ENCODE peak calls at places on chromosomes 4 and X, in ten cellular contexts. O is cardiac muscle cell, G is AG09309, T is mesothelial cell of epicardium, H is WTC11, X is OCI-LY7, M is astrocyte, Z is colonic mucosa, W is HFF-Myc, R is neural crest cell. V is an unnamed sample.

GRCh38 chr4:123478859-123479345 is 82.3 kb downstream of the SPRY1 start:
- DNase-seq in O (peak), G (peak), T (peak), H (no peak), X (peak), M (peak), Z (peak), W (no peak), R (no peak), V (no peak)

GRCh38 chr4:29405151-29405550 is 1315.0 kb upstream of the PCDH7 start:
- DNase-seq in O (no peak), G (no peak), T (no peak), H (no peak), X (no peak), M (no peak), Z (no peak), W (no peak), R (no peak), V (no peak)

GRCh38 chr4:84126061-84126787 is 372.9 kb downstream of the NKX6-1 start:
- DNase-seq in O (no peak), G (no peak), T (no peak), H (no peak), X (no peak), M (no peak), Z (no peak), W (no peak), R (no peak), V (no peak)

GRCh38 chrX:1485033-1485432 is 32.3 kb upstream of the ASMTL start:
- DNase-seq in O (no peak), G (no peak), T (no peak), H (no peak), X (no peak), M (no peak), Z (no peak), W (no peak), R (no peak), V (no peak)

GRCh38 chr4:169619958-169620845 is at the start of gene CLCN3:
- DNase-seq in O (peak), G (peak), T (peak), H (peak), X (peak), M (peak), Z (peak), W (no peak), R (peak), V (peak)

GRCh38 chr4:113978105-113978504 is 1.3 kb downstream of the ARSJ start:
- DNase-seq in O (no peak), G (no peak), T (no peak), H (no peak), X (no peak), M (no peak), Z (no peak), W (no peak), R (no peak), V (no peak)

GRCh38 chr4:122364700-122365404 is 14.0 kb upstream of the ADAD1 start:
- DNase-seq in O (no peak), G (no peak), T (no peak), H (peak), X (no peak), M (no peak), Z (peak), W (no peak), R (no peak), V (no peak)

GRCh38 chr4:3851881-3852280 is 85.7 kb downstream of the ADRA2C start:
- DNase-seq in O (no peak), G (no peak), T (no peak), H (no peak), X (no peak), M (no peak), Z (no peak), W (no peak), R (no peak), V (no peak)

GRCh38 chr4:113686950-113687718 is 74.4 kb downstream of the CAMK2D start:
- DNase-seq in O (peak), G (no peak), T (no peak), H (no peak), X (no peak), M (peak), Z (no peak), W (no peak), R (no peak), V (no peak)

GRCh38 chr4:154441982-154442381 is 49.6 kb downstream of the DCHS2 start:
- DNase-seq in O (no peak), G (no peak), T (no peak), H (no peak), X (no peak), M (no peak), Z (no peak), W (no peak), R (no peak), V (no peak)

GRCh38 chrX:1493317-1493856 is 40.7 kb upstream of the ASMTL start:
- DNase-seq in O (no peak), G (no peak), T (no peak), H (no peak), X (peak), M (no peak), Z (no peak), W (no peak), R (no peak), V (no peak)

GRCh38 chr4:173531085-173531965 is 1.3 kb upstream of the HAND2 start:
- DNase-seq in O (peak), G (no peak), T (peak), H (peak), X (no peak), M (no peak), Z (no peak), W (no peak), R (no peak), V (no peak)

GRCh38 chrX:109880629-109881028 is 122.3 kb upstream of the TMEM164 start:
- DNase-seq in O (no peak), G (no peak), T (no peak), H (no peak), X (no peak), M (no peak), Z (no peak), W (no peak), R (no peak), V (no peak)

GRCh38 chr4:1571986-1572385 is 112.1 kb downstream of the FAM53A start:
- DNase-seq in O (no peak), G (no peak), T (no peak), H (no peak), X (no peak), M (no peak), Z (no peak), W (no peak), R (no peak), V (no peak)

GRCh38 chrX:71184803-71185495 is 38.1 kb upstream of the GJB1 start:
- DNase-seq in O (no peak), G (no peak), T (no peak), H (no peak), X (no peak), M (no peak), Z (no peak), W (no peak), R (no peak), V (no peak)
- TF ChIP-seq CTCF in O (no peak), G (no peak), T (no peak), H (no peak), X (no peak), M (no peak), Z (no peak), W (no peak), R (no peak), V (no peak)

GRCh38 chrX:40411350-40412111 is 169.2 kb upstream of the ATP6AP2 start:
- DNase-seq in O (peak), G (no peak), T (no peak), H (peak), X (no peak), M (no peak), Z (no peak), W (no peak), R (no peak), V (no peak)
- TF ChIP-seq CTCF in O (peak), G (no peak), T (no peak), H (no peak), X (peak), M (no peak), Z (no peak), W (peak), R (no peak), V (no peak)

GRCh38 chr4:38873290-38873949 is 5.8 kb downstream of the FAM114A1 start:
- DNase-seq in O (no peak), G (no peak), T (no peak), H (no peak), X (peak), M (no peak), Z (no peak), W (no peak), R (no peak), V (no peak)
- TF ChIP-seq CTCF in O (no peak), G (no peak), T (no peak), H (no peak), X (peak), M (no peak), Z (no peak), W (peak), R (no peak), V (no peak)

GRCh38 chrX:107429090-107429489 is 20.4 kb upstream of the FRMPD3 start:
- DNase-seq in O (peak), G (no peak), T (no peak), H (peak), X (peak), M (no peak), Z (peak), W (no peak), R (no peak), V (no peak)
- TF ChIP-seq CTCF in O (peak), G (peak), T (no peak), H (peak), X (peak), M (no peak), Z (peak), W (peak), R (peak), V (peak)

GRCh38 chrX:120087289-120088017 is 10.0 kb upstream of the RHOXF2B start:
- DNase-seq in O (no peak), G (no peak), T (no peak), H (no peak), X (no peak), M (no peak), Z (no peak), W (no peak), R (no peak), V (no peak)

GRCh38 chrX:120090208-120090607 is 12.7 kb upstream of the RHOXF2B start:
- DNase-seq in O (no peak), G (no peak), T (no peak), H (peak), X (peak), M (no peak), Z (no peak), W (no peak), R (no peak), V (no peak)
- TF ChIP-seq CTCF in O (no peak), G (no peak), T (no peak), H (no peak), X (peak), M (no peak), Z (no peak), W (no peak), R (no peak), V (no peak)

DNA sequence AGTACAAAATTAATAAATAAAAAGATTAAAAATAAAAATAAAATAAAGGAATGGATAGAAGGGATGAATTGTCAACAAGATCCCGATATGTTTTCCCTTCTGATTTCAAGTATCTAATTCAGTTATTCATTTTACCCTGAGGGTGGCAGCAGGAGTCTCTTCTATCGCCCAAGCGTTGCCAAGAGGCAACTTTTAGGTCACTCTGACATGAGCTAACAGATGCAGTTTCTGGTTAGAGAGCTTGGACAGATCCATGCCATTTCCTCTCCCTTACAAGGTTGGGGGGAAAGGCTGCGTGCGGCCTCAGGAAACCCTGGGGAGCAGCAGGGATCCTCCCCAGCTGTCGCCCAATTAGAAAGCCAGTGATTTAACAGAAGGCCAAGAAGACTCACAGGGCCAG is 35.3 kb upstream of the WAS start:
- DNase-seq in O (peak), G (peak), T (no peak), H (peak), X (peak), M (peak), Z (peak), W (peak), R (no peak), V (peak)
- TF ChIP-seq CTCF in O (peak), G (no peak), T (no peak), H (no peak), X (peak), M (peak), Z (peak), W (no peak), R (peak), V (peak)

V was measured in natural killer cell.